ENCODE peak calls at places on chromosome 16, in four cellular contexts. W is tibial artery, J is uterus, M is transverse colon. Z is an unnamed sample.

GRCh38 chr16:11224894-11225676 is 30.9 kb downstream of the SOCS1 start:
- DNase-seq in W (no peak), J (peak), M (peak), Z (no peak)

GRCh38 chr16:15599303-15600070 is 43.5 kb downstream of the MARF1 start:
- DNase-seq in W (peak), J (no peak), M (no peak), Z (no peak)

GRCh38 chr16:84294196-84295142 is at the start of gene WFDC1:
- DNase-seq in W (peak), J (peak), M (no peak), Z (peak)

GRCh38 chr16:4414187-4414909 is 2.0 kb downstream of the CORO7 start:
- DNase-seq in W (no peak), J (no peak), M (peak), Z (no peak)

GRCh38 chr16:71347146-71347545 is 11.4 kb upstream of the CALB2 start:
- DNase-seq in W (no peak), J (no peak), M (no peak), Z (no peak)

GRCh38 chr16:72974142-72974769 is 73.7 kb downstream of the ZFHX3 start:
- DNase-seq in W (no peak), J (no peak), M (no peak), Z (no peak)

GRCh38 chr16:28309811-28310311 is 17.5 kb downstream of the SBK1 start:
- DNase-seq in W (no peak), J (no peak), M (peak), Z (no peak)

GRCh38 chr16:85759631-85760419 is 8.9 kb upstream of the C16orf74 start:
- DNase-seq in W (no peak), J (no peak), M (peak), Z (no peak)

GRCh38 chr16:68091604-68092261 is 6.6 kb downstream of the NFATC3 start:
- DNase-seq in W (no peak), J (no peak), M (no peak), Z (no peak)

GRCh38 chr16:3065069-3065741 is at the start of gene IL32:
- DNase-seq in W (no peak), J (no peak), M (peak), Z (peak)

GRCh38 chr16:84925773-84926372 is 85.5 kb downstream of the ZDHHC7 start:
- DNase-seq in W (no peak), J (peak), M (no peak), Z (no peak)

GRCh38 chr16:86505899-86506864 is 4.1 kb upstream of the FOXF1 start:
- DNase-seq in W (no peak), J (no peak), M (no peak), Z (peak)

GRCh38 chr16:23435500-23435899 is 17.5 kb downstream of the COG7 start:
- DNase-seq in W (no peak), J (peak), M (peak), Z (peak)

GRCh38 chr16:86405319-86405718 is 105.0 kb upstream of the FOXF1 start:
- DNase-seq in W (no peak), J (no peak), M (no peak), Z (peak)

GRCh38 chr16:77117687-77118086 is 73.3 kb upstream of the MON1B start:
- DNase-seq in W (no peak), J (no peak), M (no peak), Z (no peak)

GRCh38 chr16:28494141-28494851 is at the start of gene APOBR:
- DNase-seq in W (no peak), J (no peak), M (peak), Z (no peak)

GRCh38 chr16:11114366-11115164 is 141.4 kb downstream of the SOCS1 start:
- DNase-seq in W (peak), J (no peak), M (no peak), Z (no peak)

GRCh38 chr16:8912793-8913192 is 30.6 kb downstream of the LITAFD start:
- DNase-seq in W (no peak), J (no peak), M (no peak), Z (no peak)

GRCh38 chr16:20942271-20942670 is 41.7 kb downstream of the LYRM1 start:
- DNase-seq in W (no peak), J (no peak), M (no peak), Z (no peak)

GRCh38 chr16:74455213-74455612 is 33.9 kb upstream of the CLEC18B start:
- DNase-seq in W (no peak), J (no peak), M (no peak), Z (no peak)

GRCh38 chr16:82848013-82848412 is 221.2 kb downstream of the CDH13 start:
- DNase-seq in W (no peak), J (no peak), M (no peak), Z (no peak)
- H3K4me3 ChIP-seq in W (no peak), J (no peak), M (no peak), Z (no peak)

GRCh38 chr16:57534881-57535658 is 1.3 kb downstream of the CCDC102A start:
- DNase-seq in W (peak), J (peak), M (no peak), Z (peak)
- H3K4me3 ChIP-seq in W (peak), J (peak), M (peak), Z (peak)

GRCh38 chr16:49697631-49698030 is 158.3 kb downstream of the ZNF423 start:
- DNase-seq in W (no peak), J (no peak), M (no peak), Z (no peak)

GRCh38 chr16:49695782-49696413 is 160.0 kb downstream of the ZNF423 start:
- DNase-seq in W (no peak), J (no peak), M (no peak), Z (no peak)

GRCh38 chr16:49698416-49698815 is 157.5 kb downstream of the ZNF423 start:
- DNase-seq in W (peak), J (peak), M (no peak), Z (no peak)

GRCh38 chr16:49698931-49699715 is 156.8 kb downstream of the ZNF423 start:
- DNase-seq in W (peak), J (peak), M (no peak), Z (peak)

GRCh38 chr16:49696414-49697101 is 159.4 kb downstream of the ZNF423 start:
- DNase-seq in W (no peak), J (no peak), M (no peak), Z (no peak)
- H3K4me3 ChIP-seq in W (no peak), J (no peak), M (no peak), Z (no peak)

DNA sequence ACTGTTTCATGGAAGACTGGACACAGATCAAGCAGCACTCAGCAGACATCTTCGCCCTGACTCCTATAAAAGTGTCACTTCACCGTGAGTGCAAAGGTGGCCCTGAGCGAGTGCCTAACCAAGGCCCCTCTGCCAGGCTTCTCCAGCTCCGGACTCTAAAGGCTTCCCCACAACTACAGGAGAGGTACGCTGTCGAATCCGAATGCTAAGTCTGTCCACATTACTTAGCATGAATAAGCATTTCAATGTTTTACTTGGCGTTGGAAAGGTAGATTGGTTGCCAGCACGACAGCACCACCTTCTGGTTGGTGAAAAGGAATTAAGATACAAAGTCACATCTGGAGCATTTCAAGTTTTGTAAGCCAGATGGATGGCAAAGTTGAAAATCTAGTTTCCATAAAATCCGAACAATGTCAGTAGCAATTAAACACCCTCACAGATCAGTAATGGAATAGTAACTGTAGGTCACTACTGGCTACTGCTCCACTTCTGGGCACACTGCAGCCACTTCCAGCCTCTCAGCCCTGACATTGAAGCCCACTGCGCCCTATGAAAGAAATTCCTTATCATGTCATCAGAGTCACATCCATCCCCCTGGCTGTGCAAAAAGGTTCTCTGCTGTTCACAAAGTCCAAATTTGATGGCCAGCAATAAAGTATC is 100.9 kb downstream of the PARN start:
- DNase-seq in W (peak), J (peak), M (peak), Z (peak)
- H3K4me3 ChIP-seq in W (peak), J (no peak), M (no peak), Z (no peak)

DNA sequence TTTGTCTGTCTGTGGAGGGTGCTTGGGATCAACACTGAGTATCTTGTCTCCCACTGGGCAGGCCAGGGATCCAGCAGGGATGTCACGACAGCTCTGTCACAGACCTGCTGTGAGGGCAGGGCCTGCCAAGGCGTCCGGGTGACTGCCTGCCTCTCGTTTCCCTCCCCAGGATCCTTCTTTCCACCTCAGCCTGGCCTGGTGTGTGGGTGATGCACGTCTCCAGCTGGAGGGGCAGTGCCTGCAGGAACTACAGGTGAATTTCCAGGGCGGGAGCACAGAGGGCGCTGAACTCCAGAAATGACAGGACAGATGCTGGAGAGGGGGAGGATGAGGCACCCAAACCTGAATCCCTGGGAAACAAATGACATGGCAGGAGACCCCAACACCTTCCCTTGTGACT is 6.8 kb upstream of the MMP15 start:
- DNase-seq in W (no peak), J (no peak), M (no peak), Z (no peak)
- H3K4me3 ChIP-seq in W (no peak), J (no peak), M (no peak), Z (no peak)

GRCh38 chr16:88472637-88473205 is 19.6 kb downstream of the ZFPM1 start:
- DNase-seq in W (no peak), J (peak), M (no peak), Z (no peak)

GRCh38 chr16:88476203-88476602 is 23.1 kb downstream of the ZFPM1 start:
- DNase-seq in W (no peak), J (no peak), M (no peak), Z (no peak)

GRCh38 chr16:88475037-88475436 is 22.0 kb downstream of the ZFPM1 start:
- DNase-seq in W (no peak), J (no peak), M (no peak), Z (no peak)

GRCh38 chr16:88472042-88472441 is 19.0 kb downstream of the ZFPM1 start:
- DNase-seq in W (no peak), J (no peak), M (no peak), Z (no peak)

DNA sequence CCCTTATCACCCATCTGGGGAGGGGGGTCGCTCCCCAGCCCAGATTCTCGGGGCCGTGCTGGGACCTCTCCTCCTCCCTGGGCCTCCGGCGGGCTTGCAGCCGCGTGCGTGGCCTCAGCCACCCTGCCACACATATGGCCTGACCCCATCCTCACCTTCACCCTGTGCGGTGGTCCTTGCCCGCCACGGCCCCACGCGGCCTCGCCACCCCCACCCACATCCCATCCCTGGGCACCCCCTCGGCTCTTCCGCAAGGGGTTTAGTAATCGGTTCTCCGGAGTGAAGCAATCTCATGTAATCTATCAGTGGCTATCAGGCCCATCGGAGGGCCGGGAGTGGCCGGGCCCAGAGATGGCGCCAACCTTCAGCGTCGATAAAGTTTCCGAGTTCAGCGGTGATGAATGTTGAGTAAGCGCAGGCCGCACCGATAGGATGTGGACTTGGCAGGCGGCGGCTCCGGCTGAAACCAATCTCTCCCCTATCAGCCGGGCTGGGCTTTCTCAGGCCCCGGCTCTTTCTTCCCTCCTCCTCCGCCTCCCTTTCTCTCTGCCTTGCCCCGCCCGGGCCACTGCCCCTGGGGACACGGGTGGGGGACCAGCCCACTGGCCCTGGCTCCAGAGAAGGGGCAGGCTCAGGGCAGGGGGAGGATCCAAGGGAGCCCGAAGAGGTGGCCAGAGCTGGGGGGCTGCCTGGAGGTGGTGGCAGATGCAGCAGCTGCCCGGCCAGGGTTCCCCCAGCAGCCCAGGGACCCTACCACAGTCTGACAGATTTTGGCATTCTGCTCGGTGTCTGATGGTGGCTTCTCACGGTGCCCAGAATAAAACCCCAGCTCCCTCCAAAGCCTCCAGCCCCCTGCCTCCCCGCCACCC is 20.8 kb downstream of the ZFPM1 start:
- DNase-seq in W (no peak), J (peak), M (no peak), Z (no peak)
- H3K4me3 ChIP-seq in W (no peak), J (peak), M (no peak), Z (no peak)

DNA sequence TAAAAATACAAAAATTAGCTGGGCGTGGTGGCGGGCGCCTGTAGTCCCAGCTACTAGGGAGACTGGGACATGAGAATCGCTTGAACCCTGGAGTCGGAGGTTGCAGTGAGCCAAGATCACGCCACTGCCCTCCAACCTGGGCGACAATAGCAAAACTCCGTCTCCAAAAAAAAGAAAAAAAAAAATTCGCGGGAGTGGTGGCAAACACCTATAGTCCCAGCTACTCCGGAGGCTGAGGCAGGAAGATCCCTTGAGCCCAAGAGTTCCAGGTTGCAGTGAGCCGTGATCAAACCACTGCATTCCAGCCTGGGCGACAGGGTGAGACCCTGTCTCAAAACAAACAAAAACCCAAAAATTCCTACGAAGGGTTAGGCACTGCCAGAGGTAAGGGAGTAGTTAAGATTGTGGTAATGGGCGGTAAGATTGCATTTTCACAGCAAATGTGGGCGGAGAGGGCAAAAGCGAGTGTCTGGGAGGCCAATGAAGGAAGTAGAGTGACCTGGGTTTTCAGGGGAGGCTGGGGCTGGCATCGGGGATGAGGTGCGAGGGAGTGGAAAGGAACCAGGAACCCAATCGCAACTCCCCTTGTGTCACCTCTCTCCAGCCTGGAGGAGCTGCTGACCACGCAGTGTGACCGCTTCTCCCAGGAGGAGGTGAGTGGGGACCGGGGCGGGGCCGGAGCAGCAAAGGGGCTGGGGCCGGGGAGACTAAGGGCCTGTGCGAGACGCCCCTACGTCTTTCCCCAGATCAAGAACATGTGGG is 2.6 kb downstream of the MYL11 start:
- DNase-seq in W (peak), J (no peak), M (no peak), Z (no peak)
- H3K4me3 ChIP-seq in W (peak), J (peak), M (peak), Z (peak)

DNA sequence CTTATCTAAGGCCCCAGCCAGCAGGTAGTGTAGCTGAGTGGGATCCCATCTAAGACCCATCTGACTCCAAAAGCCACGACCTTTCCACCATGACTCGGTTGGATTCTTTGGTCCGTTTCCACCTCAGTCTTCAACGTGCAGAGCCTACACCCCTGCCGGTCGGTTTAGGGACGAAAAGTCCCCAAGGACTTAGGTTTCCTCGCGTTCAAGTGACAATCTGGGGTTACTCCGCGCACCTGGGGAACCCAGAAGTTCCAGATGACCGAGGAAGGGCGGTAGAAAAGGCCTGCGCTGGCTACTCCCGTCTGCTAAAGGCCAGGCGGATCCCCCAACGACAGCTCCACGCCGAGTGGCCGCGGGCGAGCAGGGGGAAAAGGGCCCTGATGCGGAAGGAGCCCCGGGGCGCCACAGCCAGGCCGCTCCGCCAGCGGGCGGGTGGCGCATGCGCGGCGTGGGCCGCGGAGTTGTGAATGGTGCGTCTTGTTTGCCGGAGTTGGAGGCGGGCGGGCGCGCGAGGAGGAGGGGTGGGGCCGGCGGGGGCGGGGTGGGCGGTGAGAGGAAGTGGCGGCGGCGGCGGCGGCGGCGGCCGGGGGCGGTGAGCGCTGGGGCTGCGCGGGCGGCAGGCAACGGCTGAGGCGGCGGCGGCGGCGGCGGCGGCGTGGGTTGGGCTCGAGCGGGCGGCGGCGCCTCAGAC is at the start of gene CBFB:
- DNase-seq in W (peak), J (peak), M (peak), Z (peak)
- H3K4me3 ChIP-seq in W (peak), J (peak), M (peak), Z (peak)

DNA sequence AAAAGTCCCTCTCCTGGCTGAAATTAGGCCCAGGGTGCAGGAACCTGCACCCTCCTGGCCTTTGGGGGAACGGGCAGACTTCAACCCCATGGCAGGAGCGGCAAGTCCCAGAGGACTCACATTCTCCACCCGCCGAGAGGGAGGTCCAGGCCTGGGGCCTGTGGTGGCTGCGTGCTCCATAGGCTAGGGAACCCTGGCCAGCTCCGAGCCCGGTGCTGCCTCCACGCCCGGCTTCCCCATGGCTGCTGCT is 130 bp downstream of the CCDC78 start:
- DNase-seq in W (no peak), J (no peak), M (no peak), Z (no peak)
- H3K4me3 ChIP-seq in W (no peak), J (no peak), M (no peak), Z (no peak)

DNA sequence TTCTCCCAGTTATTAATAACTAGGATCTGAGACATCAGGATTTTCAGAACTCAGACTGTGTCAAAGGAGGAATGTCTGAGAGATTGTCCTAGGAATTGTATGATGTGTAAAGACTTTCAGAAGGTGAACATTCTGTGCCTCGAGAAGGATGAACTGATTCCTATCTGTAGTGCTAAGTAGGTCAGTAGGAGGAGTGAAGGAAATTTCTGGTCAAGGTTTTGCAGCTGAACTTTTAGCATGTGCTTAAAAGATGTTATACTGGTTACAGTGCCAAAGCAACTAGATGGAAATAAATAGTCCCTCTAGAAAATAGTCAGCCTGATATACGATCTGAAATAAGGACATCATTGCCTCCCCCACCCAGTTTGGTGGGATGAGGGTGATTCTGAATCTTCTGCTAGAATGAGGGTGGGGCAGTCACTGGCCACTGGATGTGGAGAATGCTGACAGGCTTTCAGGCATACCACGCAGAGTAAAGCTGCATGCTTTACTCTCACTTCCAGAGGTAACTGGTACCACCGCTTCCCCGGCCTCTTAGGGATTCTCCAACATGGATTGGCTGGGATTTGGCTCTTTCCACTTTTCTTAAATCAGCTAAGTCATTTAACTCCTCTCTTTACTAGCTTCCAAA is 57.2 kb upstream of the VPS4A start:
- DNase-seq in W (no peak), J (peak), M (no peak), Z (no peak)
- H3K4me3 ChIP-seq in W (no peak), J (no peak), M (no peak), Z (no peak)